ENCODE peak calls at places on chromosomes 7 and 10, in six cellular contexts. M is hypothalamus, F is ecto neural progenitor cell, T is cardiac muscle cell, P is endodermal cell, H is A673. V is an unnamed sample.

GRCh38 chr7:123557016-123557630 is 495 bp downstream of the NDUFA5 start:
- DNase-seq in P (no peak), H (no peak), T (peak; percentile 32), M (no peak), F (no peak), V (no peak)

GRCh38 chr10:102267748-102268147 is 22.4 kb downstream of the GBF1 start:
- DNase-seq in M (no peak), P (no peak), F (no peak), T (no peak), H (peak; percentile 19), V (no peak)

GRCh38 chr7:451255-452229 is 68.1 kb downstream of the PDGFA start:
- DNase-seq in T (no peak), F (peak; percentile 65), P (peak; percentile 72), H (no peak), M (no peak), V (no peak)

GRCh38 chr10:22927661-22928403 is at the start of gene ARMC3:
- DNase-seq in M (no peak), T (peak; percentile 83), F (peak; percentile 91), P (peak; percentile 94), H (peak; percentile 48), V (peak; percentile 90)

GRCh38 chr10:36499696-36500095 is 625.7 kb upstream of the ANKRD30A start:
- DNase-seq in M (no peak), T (no peak), F (no peak), P (no peak), H (peak; percentile 44), V (no peak)

GRCh38 chr7:73900286-73900685 is 39.3 kb downstream of the TMEM270 start:
- DNase-seq in T (no peak), H (no peak), M (no peak), P (peak; percentile 50), F (no peak), V (no peak)

GRCh38 chr10:77939561-77940001 is 13.0 kb upstream of the DLG5 start:
- DNase-seq in T (no peak), F (no peak), P (peak; percentile 85), H (peak; percentile 27), M (no peak), V (no peak)

GRCh38 chr10:120825878-120826383 is 25.2 kb upstream of the WDR11 start:
- DNase-seq in F (no peak), T (no peak), H (no peak), M (no peak), P (no peak), V (no peak)

GRCh38 chr7:149027055-149027454 is 1.2 kb downstream of the PDIA4 start:
- DNase-seq in M (no peak), H (peak; percentile 55), F (no peak), P (no peak), T (no peak), V (no peak)

GRCh38 chr10:121216721-121217181 is 365.6 kb downstream of the WDR11 start:
- DNase-seq in P (no peak), T (no peak), M (no peak), H (no peak), F (no peak), V (no peak)

GRCh38 chr10:55497893-55498499 is 697.0 kb upstream of the PCDH15 start:
- DNase-seq in F (no peak), T (no peak), H (no peak), P (no peak), M (no peak), V (no peak)

GRCh38 chr10:32142646-32143045 is 86.4 kb upstream of the KIF5B start:
- DNase-seq in F (no peak), M (no peak), P (no peak), T (no peak), H (no peak), V (no peak)

GRCh38 chr10:114584419-114584818 is 73.7 kb downstream of the ABLIM1 start:
- DNase-seq in P (no peak), H (no peak), T (peak; percentile 9), M (no peak), F (no peak), V (no peak)

GRCh38 chr10:774661-775244 is 85.3 kb upstream of the DIP2C start:
- DNase-seq in H (no peak), P (no peak), T (no peak), M (no peak), F (no peak), V (no peak)

GRCh38 chr7:30285067-30285530 is 702 bp downstream of the ZNRF2 start:
- DNase-seq in F (no peak), M (no peak), T (peak; percentile 62), P (peak; percentile 71), H (peak; percentile 49), V (no peak)

GRCh38 chr10:16441106-16441850 is 4.5 kb downstream of the PTER start:
- DNase-seq in T (no peak), M (no peak), P (no peak), H (no peak), F (no peak), V (no peak)

GRCh38 chr7:132759482-132760240 is 183.4 kb upstream of the PLXNA4 start:
- DNase-seq in M (no peak), P (no peak), H (no peak), T (no peak), F (no peak), V (peak; percentile 64)

GRCh38 chr10:126137557-126138221 is 241.3 kb downstream of the FANK1 start:
- DNase-seq in T (no peak), F (no peak), M (no peak), H (no peak), P (no peak), V (no peak)

GRCh38 chr7:107213193-107213788 is 44.5 kb downstream of the HBP1 start:
- DNase-seq in M (no peak), T (no peak), H (no peak), F (no peak), P (peak; percentile 72), V (no peak)